ENCODE peak calls at places on chromosomes 2 and 18, in nine cellular contexts. One of them, this sample, is unnamed.
A peak's percentile ranks its signal among the peaks of the same experiment; 100 is the strongest.

GRCh38 chr18:63894367-63894766 is 6.9 kb downstream of the SERPINB2 start:
- DNase-seq in sigmoid colon: no peak
- DNase-seq in psoas muscle: no peak
- DNase-seq in adrenal gland: no peak
- DNase-seq in CD4-positive, alpha-beta T cell: no peak
- DNase-seq in A549: no peak
- DNase-seq in SJSA1: no peak
- DNase-seq in astrocyte: no peak
- DNase-seq in IMR-90: no peak
- DNase-seq in this sample: no peak

GRCh38 chr2:15860051-15860663 is 80.2 kb upstream of the MYCN start:
- DNase-seq in IMR-90: no peak
- DNase-seq in CD4-positive, alpha-beta T cell: no peak
- DNase-seq in sigmoid colon: no peak
- DNase-seq in SJSA1: no peak
- DNase-seq in adrenal gland: no peak
- DNase-seq in A549: no peak
- DNase-seq in astrocyte: no peak
- DNase-seq in psoas muscle: no peak
- DNase-seq in this sample: no peak

GRCh38 chr2:202339052-202339870 is 36.9 kb upstream of the BMPR2 start:
- DNase-seq in adrenal gland: no peak
- DNase-seq in SJSA1: no peak
- DNase-seq in sigmoid colon: no peak
- DNase-seq in IMR-90: peak; percentile 66
- DNase-seq in psoas muscle: no peak
- DNase-seq in CD4-positive, alpha-beta T cell: no peak
- DNase-seq in A549: peak; percentile 5
- DNase-seq in astrocyte: peak; percentile 26
- DNase-seq in this sample: no peak

GRCh38 chr2:173555833-173556232 is 201.2 kb downstream of the CDCA7 start:
- DNase-seq in SJSA1: no peak
- DNase-seq in psoas muscle: no peak
- DNase-seq in astrocyte: peak; percentile 22
- DNase-seq in CD4-positive, alpha-beta T cell: no peak
- DNase-seq in sigmoid colon: no peak
- DNase-seq in A549: no peak
- DNase-seq in adrenal gland: no peak
- DNase-seq in IMR-90: no peak
- DNase-seq in this sample: no peak

GRCh38 chr2:240480834-240481623 is 45.6 kb downstream of the GPC1 start:
- DNase-seq in A549: no peak
- DNase-seq in SJSA1: no peak
- DNase-seq in astrocyte: no peak
- DNase-seq in CD4-positive, alpha-beta T cell: no peak
- DNase-seq in IMR-90: no peak
- DNase-seq in psoas muscle: no peak
- DNase-seq in adrenal gland: no peak
- DNase-seq in sigmoid colon: peak; percentile 64
- DNase-seq in this sample: no peak

GRCh38 chr18:44130365-44130942 is 550.2 kb upstream of the SETBP1 start:
- DNase-seq in psoas muscle: no peak
- DNase-seq in adrenal gland: no peak
- DNase-seq in sigmoid colon: no peak
- DNase-seq in CD4-positive, alpha-beta T cell: no peak
- DNase-seq in SJSA1: peak; percentile 48
- DNase-seq in A549: peak; percentile 3
- DNase-seq in IMR-90: peak; percentile 3
- DNase-seq in astrocyte: peak; percentile 12
- DNase-seq in this sample: no peak

GRCh38 chr2:102549027-102549426 is 70.3 kb upstream of the SLC9A2 start:
- DNase-seq in SJSA1: no peak
- DNase-seq in adrenal gland: no peak
- DNase-seq in psoas muscle: no peak
- DNase-seq in sigmoid colon: no peak
- DNase-seq in CD4-positive, alpha-beta T cell: no peak
- DNase-seq in astrocyte: no peak
- DNase-seq in A549: no peak
- DNase-seq in IMR-90: no peak
- DNase-seq in this sample: no peak

GRCh38 chr2:153287109-153287801 is 191.3 kb downstream of the RPRM start:
- DNase-seq in SJSA1: no peak
- DNase-seq in psoas muscle: no peak
- DNase-seq in A549: peak; percentile 2
- DNase-seq in astrocyte: no peak
- DNase-seq in sigmoid colon: no peak
- DNase-seq in adrenal gland: no peak
- DNase-seq in CD4-positive, alpha-beta T cell: no peak
- DNase-seq in IMR-90: no peak
- DNase-seq in this sample: no peak

GRCh38 chr2:104028066-104028465 is 825.8 kb upstream of the POU3F3 start:
- DNase-seq in sigmoid colon: no peak
- DNase-seq in CD4-positive, alpha-beta T cell: no peak
- DNase-seq in psoas muscle: no peak
- DNase-seq in IMR-90: no peak
- DNase-seq in astrocyte: no peak
- DNase-seq in SJSA1: no peak
- DNase-seq in A549: no peak
- DNase-seq in adrenal gland: no peak
- DNase-seq in this sample: no peak

GRCh38 chr2:227214622-227215041 is 50.2 kb downstream of the COL4A3 start:
- DNase-seq in SJSA1: no peak
- DNase-seq in astrocyte: peak; percentile 53
- DNase-seq in sigmoid colon: no peak
- DNase-seq in CD4-positive, alpha-beta T cell: no peak
- DNase-seq in IMR-90: no peak
- DNase-seq in adrenal gland: no peak
- DNase-seq in A549: peak; percentile 7
- DNase-seq in psoas muscle: no peak
- DNase-seq in this sample: no peak

GRCh38 chr18:52499018-52499417 is 159.0 kb downstream of the DCC start:
- DNase-seq in sigmoid colon: no peak
- DNase-seq in SJSA1: no peak
- DNase-seq in adrenal gland: no peak
- DNase-seq in IMR-90: no peak
- DNase-seq in CD4-positive, alpha-beta T cell: no peak
- DNase-seq in A549: peak; percentile 18
- DNase-seq in psoas muscle: no peak
- DNase-seq in astrocyte: no peak
- DNase-seq in this sample: no peak

GRCh38 chr2:60710707-60711106 is 45.4 kb upstream of the PAPOLG start:
- DNase-seq in A549: no peak
- DNase-seq in IMR-90: peak; percentile 11
- DNase-seq in CD4-positive, alpha-beta T cell: no peak
- DNase-seq in astrocyte: no peak
- DNase-seq in psoas muscle: no peak
- DNase-seq in sigmoid colon: peak; percentile 64
- DNase-seq in SJSA1: no peak
- DNase-seq in adrenal gland: peak; percentile 67
- DNase-seq in this sample: no peak

GRCh38 chr18:54112356-54112755 is 112.1 kb downstream of the MBD2 start:
- DNase-seq in A549: no peak
- DNase-seq in SJSA1: no peak
- DNase-seq in IMR-90: no peak
- DNase-seq in CD4-positive, alpha-beta T cell: no peak
- DNase-seq in sigmoid colon: no peak
- DNase-seq in adrenal gland: no peak
- DNase-seq in psoas muscle: no peak
- DNase-seq in astrocyte: no peak
- DNase-seq in this sample: no peak

GRCh38 chr2:197328461-197328860 is 17.9 kb upstream of the ANKRD44 start:
- DNase-seq in SJSA1: no peak
- DNase-seq in CD4-positive, alpha-beta T cell: no peak
- DNase-seq in IMR-90: no peak
- DNase-seq in sigmoid colon: no peak
- DNase-seq in adrenal gland: no peak
- DNase-seq in A549: no peak
- DNase-seq in astrocyte: no peak
- DNase-seq in psoas muscle: no peak
- DNase-seq in this sample: no peak

GRCh38 chr2:5368263-5368662 is 323.9 kb upstream of the SOX11 start:
- DNase-seq in psoas muscle: no peak
- DNase-seq in IMR-90: no peak
- DNase-seq in CD4-positive, alpha-beta T cell: no peak
- DNase-seq in SJSA1: no peak
- DNase-seq in astrocyte: no peak
- DNase-seq in adrenal gland: no peak
- DNase-seq in sigmoid colon: no peak
- DNase-seq in A549: no peak
- DNase-seq in this sample: no peak

GRCh38 chr2:5367321-5367720 is 324.9 kb upstream of the SOX11 start:
- DNase-seq in IMR-90: no peak
- DNase-seq in sigmoid colon: no peak
- DNase-seq in psoas muscle: no peak
- DNase-seq in A549: no peak
- DNase-seq in astrocyte: no peak
- DNase-seq in CD4-positive, alpha-beta T cell: no peak
- DNase-seq in adrenal gland: no peak
- DNase-seq in SJSA1: no peak
- DNase-seq in this sample: no peak

GRCh38 chr2:5374736-5375135 is 317.4 kb upstream of the SOX11 start:
- DNase-seq in SJSA1: no peak
- DNase-seq in CD4-positive, alpha-beta T cell: no peak
- DNase-seq in astrocyte: no peak
- DNase-seq in sigmoid colon: no peak
- DNase-seq in psoas muscle: no peak
- DNase-seq in IMR-90: no peak
- DNase-seq in adrenal gland: no peak
- DNase-seq in A549: no peak
- DNase-seq in this sample: no peak

GRCh38 chr2:5373200-5373599 is 319.0 kb upstream of the SOX11 start:
- DNase-seq in CD4-positive, alpha-beta T cell: no peak
- DNase-seq in astrocyte: peak; percentile 7
- DNase-seq in adrenal gland: no peak
- DNase-seq in psoas muscle: no peak
- DNase-seq in IMR-90: no peak
- DNase-seq in SJSA1: no peak
- DNase-seq in A549: no peak
- DNase-seq in sigmoid colon: no peak
- DNase-seq in this sample: no peak
- H3K27ac ChIP-seq in CD4-positive, alpha-beta T cell: no peak overlapping the region
- H3K27ac ChIP-seq in astrocyte: no peak overlapping the region
- H3K27ac ChIP-seq in adrenal gland: no peak overlapping the region
- H3K27ac ChIP-seq in psoas muscle: no peak overlapping the region
- H3K27ac ChIP-seq in IMR-90: no peak overlapping the region
- H3K27ac ChIP-seq in SJSA1: no peak overlapping the region
- H3K27ac ChIP-seq in A549: no peak overlapping the region
- H3K27ac ChIP-seq in sigmoid colon: no peak overlapping the region
- H3K27ac ChIP-seq in this sample: no peak overlapping the region

GRCh38 chr2:234293973-234294372 is 202.9 kb downstream of the ARL4C start:
- DNase-seq in astrocyte: no peak
- DNase-seq in psoas muscle: no peak
- DNase-seq in adrenal gland: no peak
- DNase-seq in CD4-positive, alpha-beta T cell: no peak
- DNase-seq in A549: no peak
- DNase-seq in sigmoid colon: no peak
- DNase-seq in IMR-90: no peak
- DNase-seq in SJSA1: no peak
- DNase-seq in this sample: no peak

GRCh38 chr2:234291765-234292204 is 205.1 kb downstream of the ARL4C start:
- DNase-seq in astrocyte: peak; percentile 79
- DNase-seq in adrenal gland: peak; percentile 42
- DNase-seq in SJSA1: peak; percentile 63
- DNase-seq in IMR-90: peak; percentile 77
- DNase-seq in A549: no peak
- DNase-seq in sigmoid colon: no peak
- DNase-seq in CD4-positive, alpha-beta T cell: no peak
- DNase-seq in psoas muscle: no peak
- DNase-seq in this sample: no peak

GRCh38 chr2:234290671-234291070 is 206.2 kb downstream of the ARL4C start:
- DNase-seq in SJSA1: no peak
- DNase-seq in A549: no peak
- DNase-seq in adrenal gland: peak; percentile 38
- DNase-seq in CD4-positive, alpha-beta T cell: peak; percentile 80
- DNase-seq in astrocyte: no peak
- DNase-seq in psoas muscle: no peak
- DNase-seq in IMR-90: no peak
- DNase-seq in sigmoid colon: peak; percentile 72
- DNase-seq in this sample: no peak

GRCh38 chr2:234292205-234292954 is 204.5 kb downstream of the ARL4C start:
- DNase-seq in astrocyte: peak; percentile 79
- DNase-seq in adrenal gland: no peak
- DNase-seq in IMR-90: no peak
- DNase-seq in A549: no peak
- DNase-seq in sigmoid colon: no peak
- DNase-seq in SJSA1: no peak
- DNase-seq in psoas muscle: no peak
- DNase-seq in CD4-positive, alpha-beta T cell: peak; percentile 62
- DNase-seq in this sample: no peak

DNA sequence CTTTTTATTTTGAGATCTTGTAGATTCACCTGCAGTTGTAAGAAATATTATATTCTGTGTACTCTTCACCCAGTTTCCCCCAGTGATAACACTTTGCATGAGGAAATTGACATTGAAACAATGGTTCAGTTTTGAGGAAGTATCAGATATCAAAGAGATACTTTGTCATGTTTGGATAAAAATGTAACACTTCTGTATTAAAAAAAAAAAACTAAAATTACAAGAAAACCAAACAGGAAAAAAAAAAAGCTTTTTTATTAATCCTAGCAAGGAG is 204.0 kb downstream of the ARL4C start:
- DNase-seq in astrocyte: no peak
- DNase-seq in CD4-positive, alpha-beta T cell: no peak
- DNase-seq in sigmoid colon: no peak
- DNase-seq in SJSA1: no peak
- DNase-seq in A549: no peak
- DNase-seq in adrenal gland: no peak
- DNase-seq in psoas muscle: no peak
- DNase-seq in IMR-90: no peak
- DNase-seq in this sample: no peak
- H3K27ac ChIP-seq in astrocyte: no peak overlapping the region
- H3K27ac ChIP-seq in CD4-positive, alpha-beta T cell: peak overlapping the region; percentile 99
- H3K27ac ChIP-seq in sigmoid colon: no peak overlapping the region
- H3K27ac ChIP-seq in SJSA1: no peak overlapping the region
- H3K27ac ChIP-seq in A549: peak overlapping the region; percentile 83
- H3K27ac ChIP-seq in adrenal gland: no peak overlapping the region
- H3K27ac ChIP-seq in psoas muscle: no peak overlapping the region
- H3K27ac ChIP-seq in IMR-90: no peak overlapping the region
- H3K27ac ChIP-seq in this sample: no peak overlapping the region

GRCh38 chr2:221289846-221290245 is 282.3 kb downstream of the EPHA4 start:
- DNase-seq in IMR-90: no peak
- DNase-seq in A549: no peak
- DNase-seq in CD4-positive, alpha-beta T cell: no peak
- DNase-seq in sigmoid colon: no peak
- DNase-seq in adrenal gland: no peak
- DNase-seq in SJSA1: no peak
- DNase-seq in astrocyte: no peak
- DNase-seq in psoas muscle: no peak
- DNase-seq in this sample: no peak
- H3K27ac ChIP-seq in IMR-90: no peak overlapping the region
- H3K27ac ChIP-seq in A549: no peak overlapping the region
- H3K27ac ChIP-seq in CD4-positive, alpha-beta T cell: no peak overlapping the region
- H3K27ac ChIP-seq in sigmoid colon: no peak overlapping the region
- H3K27ac ChIP-seq in adrenal gland: no peak overlapping the region
- H3K27ac ChIP-seq in SJSA1: no peak overlapping the region
- H3K27ac ChIP-seq in astrocyte: no peak overlapping the region
- H3K27ac ChIP-seq in psoas muscle: no peak overlapping the region
- H3K27ac ChIP-seq in this sample: no peak overlapping the region

DNA sequence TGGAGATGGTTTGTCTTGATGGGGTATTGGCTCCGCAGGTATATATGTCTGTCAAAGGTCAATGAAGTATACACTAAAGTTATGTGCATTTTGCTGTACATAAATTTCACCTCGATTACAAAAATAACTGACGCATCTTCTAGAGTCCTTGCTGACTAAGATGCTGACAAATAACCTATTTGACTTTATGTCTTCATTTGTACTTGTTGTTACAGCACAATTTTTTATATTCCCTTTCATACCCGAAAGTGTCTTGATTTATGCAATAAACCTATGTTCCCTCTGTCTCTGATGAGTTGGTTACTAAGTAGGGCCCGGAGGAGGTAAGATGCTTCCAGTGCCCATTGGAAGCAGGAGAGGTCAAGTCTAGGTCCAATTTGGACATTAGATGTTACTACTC is 93.5 kb downstream of the COPS8 start:
- DNase-seq in astrocyte: no peak
- DNase-seq in SJSA1: no peak
- DNase-seq in IMR-90: no peak
- DNase-seq in adrenal gland: no peak
- DNase-seq in psoas muscle: no peak
- DNase-seq in sigmoid colon: no peak
- DNase-seq in CD4-positive, alpha-beta T cell: no peak
- DNase-seq in A549: no peak
- DNase-seq in this sample: no peak
- H3K27ac ChIP-seq in astrocyte: peak overlapping the region; percentile 89
- H3K27ac ChIP-seq in SJSA1: peak overlapping the region; percentile 36
- H3K27ac ChIP-seq in IMR-90: peak overlapping the region; percentile 93
- H3K27ac ChIP-seq in adrenal gland: no peak overlapping the region
- H3K27ac ChIP-seq in psoas muscle: no peak overlapping the region
- H3K27ac ChIP-seq in sigmoid colon: no peak overlapping the region
- H3K27ac ChIP-seq in CD4-positive, alpha-beta T cell: no peak overlapping the region
- H3K27ac ChIP-seq in A549: peak overlapping the region; percentile 90
- H3K27ac ChIP-seq in this sample: no peak overlapping the region